ENCODE peak calls at places on chromosome 18, in five cellular contexts. R is GM23338, M is DND-41, O is endothelial cell of umbilical vein, U is neural progenitor cell. S is an unnamed sample. For H3K4me1, the result is how much of the 10 kb centered on the place peaks cover.

GRCh38 chr18:62044490-62045000 is 142.3 kb downstream of the PIGN start:
- DNase-seq in O (no peak), U (no peak), M (no peak), R (no peak), S (no peak)

GRCh38 chr18:79578396-79579260 is 101.0 kb upstream of the CTDP1 start:
- DNase-seq in U (no peak), O (no peak), M (no peak), R (no peak), S (no peak)

GRCh38 chr18:76459687-76460350 is 35.2 kb downstream of the ZNF516 start:
- DNase-seq in O (peak), M (no peak), R (no peak), U (no peak), S (peak)

GRCh38 chr18:12307871-12308385 is at the start of gene TUBB6:
- DNase-seq in M (no peak), R (peak), U (peak), O (peak), S (peak)

GRCh38 chr18:26771524-26771923 is 94.0 kb downstream of the AQP4 start:
- DNase-seq in R (peak), M (peak), U (peak), O (no peak), S (peak)

GRCh38 chr18:60984496-60984895 is 348.7 kb upstream of the CDH20 start:
- DNase-seq in R (no peak), U (no peak), O (no peak), M (no peak), S (no peak)

GRCh38 chr18:10329116-10329515 is 125.3 kb upstream of the APCDD1 start:
- DNase-seq in M (no peak), R (no peak), U (no peak), O (no peak), S (no peak)

GRCh38 chr18:36330435-36331049 is 33.0 kb downstream of the FHOD3 start:
- DNase-seq in O (no peak), R (no peak), M (no peak), U (no peak), S (no peak)

GRCh38 chr18:37661061-37661460 is 95.5 kb upstream of the CELF4 start:
- DNase-seq in O (no peak), U (no peak), R (no peak), M (no peak), S (no peak)

GRCh38 chr18:62999392-62999791 is 284.1 kb downstream of the PHLPP1 start:
- DNase-seq in O (peak), M (no peak), U (no peak), R (no peak), S (no peak)

GRCh38 chr18:46140173-46140572 is 36.0 kb downstream of the HAUS1 start:
- DNase-seq in R (no peak), O (no peak), M (no peak), U (no peak), S (no peak)

GRCh38 chr18:62048279-62048678 is 138.6 kb downstream of the PIGN start:
- DNase-seq in U (no peak), R (no peak), O (no peak), M (no peak), S (no peak)

GRCh38 chr18:77304263-77304662 is 54.6 kb downstream of the GALR1 start:
- DNase-seq in U (no peak), O (no peak), R (no peak), M (no peak), S (no peak)

GRCh38 chr18:12604445-12605007 is 53.4 kb downstream of the SPIRE1 start:
- DNase-seq in R (no peak), M (no peak), O (no peak), U (no peak), S (no peak)

GRCh38 chr18:42107287-42108045 is 152.4 kb downstream of the PIK3C3 start:
- DNase-seq in R (no peak), U (peak), M (no peak), O (no peak), S (no peak)

GRCh38 chr18:79022603-79023002 is 43.0 kb downstream of the SALL3 start:
- DNase-seq in M (no peak), O (no peak), U (no peak), R (no peak), S (no peak)

GRCh38 chr18:2845175-2845574 is 1.6 kb upstream of the EMILIN2 start:
- DNase-seq in U (no peak), O (no peak), M (no peak), R (no peak), S (no peak)

GRCh38 chr18:40407913-40408312 is 1547.1 kb upstream of the PIK3C3 start:
- DNase-seq in M (no peak), U (no peak), O (no peak), R (no peak), S (no peak)

GRCh38 chr18:681985-682384 is 24.5 kb downstream of the TYMS start:
- DNase-seq in U (no peak), R (no peak), M (peak), O (no peak), S (no peak)

GRCh38 chr18:29840101-29840500 is 1202.4 kb downstream of the DSC3 start:
- DNase-seq in R (no peak), U (no peak), O (no peak), M (no peak), S (peak)

GRCh38 chr18:45793295-45793965 is 32.0 kb upstream of the SIGLEC15 start:
- DNase-seq in U (no peak), R (peak), M (no peak), O (no peak), S (no peak)

GRCh38 chr18:25005602-25006375 is 346.2 kb downstream of the ZNF521 start:
- DNase-seq in U (no peak), O (peak), R (no peak), M (no peak), S (peak)

GRCh38 chr18:70221156-70221910 is 15.8 kb upstream of the RTTN start:
- DNase-seq in U (peak), O (no peak), R (peak), M (no peak), S (no peak)

GRCh38 chr18:80252136-80252535 is 4.8 kb upstream of the PARD6G start:
- DNase-seq in M (no peak), U (no peak), R (no peak), O (no peak), S (peak)

GRCh38 chr18:79393626-79394401 is 1.9 kb upstream of the NFATC1 start:
- DNase-seq in M (peak), R (peak), O (peak), U (peak), S (peak)

GRCh38 chr18:24402209-24402785 is 4.7 kb upstream of the OSBPL1A start:
- DNase-seq in U (no peak), R (peak), M (no peak), O (no peak), S (no peak)

GRCh38 chr18:11454021-11454420 is 155.4 kb upstream of the SLC35G4 start:
- DNase-seq in R (no peak), U (no peak), M (peak), O (no peak), S (no peak)

GRCh38 chr18:67194886-67195285 is 321.6 kb downstream of the DSEL start:
- DNase-seq in O (peak), R (peak), M (no peak), U (peak), S (no peak)

GRCh38 chr18:31931886-31932240 is 11.1 kb downstream of the TRAPPC8 start:
- DNase-seq in R (no peak), O (no peak), U (no peak), M (no peak), S (no peak)

GRCh38 chr18:36302676-36303075 is 5.2 kb downstream of the FHOD3 start:
- DNase-seq in U (no peak), R (no peak), O (no peak), M (no peak), S (no peak)

GRCh38 chr18:69998523-69998987 is 50.9 kb upstream of the CD226 start:
- DNase-seq in M (no peak), O (no peak), U (no peak), R (no peak), S (no peak)

GRCh38 chr18:65567372-65567771 is 183.4 kb upstream of the CDH7 start:
- DNase-seq in M (no peak), O (no peak), R (peak), U (peak), S (peak)

GRCh38 chr18:44789704-44790103 is 109.0 kb downstream of the SETBP1 start:
- DNase-seq in U (peak), O (peak), M (no peak), R (no peak), S (peak)

GRCh38 chr18:44788334-44788733 is 107.6 kb downstream of the SETBP1 start:
- DNase-seq in O (no peak), U (no peak), R (no peak), M (no peak), S (no peak)

GRCh38 chr18:44786257-44786656 is 105.6 kb downstream of the SETBP1 start:
- DNase-seq in M (no peak), O (no peak), U (no peak), R (no peak), S (no peak)

GRCh38 chr18:44783371-44783770 is 102.7 kb downstream of the SETBP1 start:
- DNase-seq in R (no peak), U (no peak), M (no peak), O (no peak), S (no peak)

GRCh38 chr18:44786697-44787096 is 106.0 kb downstream of the SETBP1 start:
- DNase-seq in M (no peak), O (no peak), U (no peak), R (no peak), S (no peak)
- H3K4me1 ChIP-seq in M (under half), O (under half), U (under half), R (under half), S (under half)

DNA sequence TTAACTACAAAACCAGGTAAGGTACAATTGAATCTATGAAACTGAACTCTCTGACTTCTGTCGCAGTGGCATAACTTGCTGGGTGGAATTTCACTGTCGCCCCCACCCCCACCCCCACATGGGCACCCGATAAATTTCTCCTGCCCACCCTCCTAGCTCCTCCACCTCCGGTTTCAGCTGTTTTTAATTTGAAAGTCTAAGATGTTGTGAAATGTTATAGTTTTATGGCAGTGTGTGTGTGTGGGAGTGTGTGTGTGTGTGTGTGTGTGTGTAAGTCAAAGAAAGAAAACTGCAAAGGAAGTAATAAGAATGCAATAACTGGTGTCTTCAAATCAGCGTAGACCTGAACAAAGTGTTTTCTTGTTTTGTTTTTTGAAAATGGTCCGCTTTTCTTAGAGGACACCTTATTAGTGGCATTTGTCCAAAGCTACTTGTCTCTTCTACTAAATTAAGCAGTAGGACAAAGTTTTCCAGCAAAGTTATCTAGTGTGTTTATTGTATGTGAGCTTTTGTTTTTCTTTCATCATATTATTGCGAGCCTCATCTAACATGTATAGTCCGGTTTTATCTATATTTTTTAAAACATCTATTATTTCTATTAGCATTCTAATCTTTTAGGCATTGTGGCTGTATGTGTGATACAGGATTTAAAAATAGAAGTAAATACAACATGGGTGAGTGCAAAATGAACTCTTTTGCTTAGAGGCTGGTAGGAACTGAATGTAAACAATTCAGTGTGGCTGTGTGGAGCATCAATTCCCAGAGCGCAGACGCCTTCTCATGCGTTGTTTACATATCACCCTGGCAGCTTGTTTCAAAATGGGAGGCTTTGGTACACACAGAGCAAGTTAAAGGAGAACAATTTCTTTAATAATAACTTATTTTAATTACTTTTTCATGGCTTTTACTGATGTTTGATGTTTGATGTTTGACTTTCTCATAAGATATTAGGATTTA is 610 bp downstream of the DTNA start:
- DNase-seq in R (no peak), O (no peak), U (no peak), M (no peak), S (peak)
- H3K27ac ChIP-seq in R (no peak), O (no peak), U (no peak), M (no peak), S (peak)

GRCh38 chr18:54905629-54906028 is 53.6 kb downstream of the CCDC68 start:
- DNase-seq in R (no peak), M (no peak), O (no peak), U (no peak), S (no peak)

GRCh38 chr18:54904521-54904920 is 54.7 kb downstream of the CCDC68 start:
- DNase-seq in O (no peak), R (no peak), M (no peak), U (no peak), S (no peak)

GRCh38 chr18:54899500-54899899 is 59.8 kb downstream of the CCDC68 start:
- DNase-seq in M (no peak), O (no peak), U (no peak), R (no peak), S (no peak)

DNA sequence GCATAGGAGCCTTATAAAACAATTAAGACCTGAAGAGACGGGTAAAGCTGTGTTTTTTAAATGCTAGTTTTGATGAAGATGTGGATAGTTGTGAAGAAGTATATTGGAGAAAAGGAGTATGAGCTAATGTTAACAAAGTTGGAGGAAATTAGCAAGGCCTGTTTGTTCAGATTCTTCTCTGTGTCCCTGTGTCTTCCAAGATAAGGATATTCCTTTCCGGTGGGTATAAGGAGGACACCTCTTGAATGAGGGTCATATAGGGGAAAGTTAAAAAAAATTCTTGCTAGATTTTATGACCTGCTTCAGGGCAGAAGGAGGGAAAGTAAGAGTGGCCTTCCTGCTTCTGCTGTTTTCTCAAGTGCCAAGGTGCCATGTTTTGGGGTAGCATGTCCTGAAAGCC is 59.0 kb downstream of the CCDC68 start:
- DNase-seq in R (no peak), M (no peak), O (no peak), U (no peak), S (no peak)
- TF ChIP-seq EZH2 in R (no peak), M (no peak), O (no peak), U (no peak), S (no peak)

DNA sequence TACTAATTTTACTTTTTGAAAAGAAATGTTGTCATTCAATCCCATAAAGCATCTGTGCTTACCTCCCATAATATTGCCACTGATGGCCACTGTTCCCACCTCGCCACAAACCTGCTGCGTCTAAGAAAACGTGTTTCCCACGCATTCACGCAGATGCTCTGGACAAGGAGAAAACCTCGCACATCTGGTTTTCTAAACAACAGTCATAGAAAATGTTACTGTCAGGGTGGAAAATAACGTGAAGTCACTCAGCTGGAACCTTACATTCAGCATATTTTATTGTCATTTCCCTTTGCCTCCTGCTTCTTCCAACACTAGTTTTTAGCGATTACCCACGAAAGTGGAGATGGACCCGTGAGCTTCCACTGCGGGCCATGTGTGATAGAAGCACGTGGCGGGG is 94.2 kb downstream of the MTCL1 start:
- DNase-seq in R (no peak), M (no peak), U (no peak), O (no peak), S (no peak)
- H3K4me1 ChIP-seq in R (under half), M (under half), U (under half), O (half or more), S (under half)

GRCh38 chr18:22674300-22674699 is 256.6 kb upstream of the CTAGE1 start:
- DNase-seq in U (no peak), R (no peak), O (peak), M (no peak), S (peak)

GRCh38 chr18:22673182-22673862 is 255.6 kb upstream of the CTAGE1 start:
- DNase-seq in O (no peak), U (no peak), R (no peak), M (no peak), S (no peak)

GRCh38 chr18:22678486-22678885 is 254.6 kb upstream of the RBBP8 start:
- DNase-seq in U (no peak), R (no peak), M (no peak), O (no peak), S (no peak)

GRCh38 chr18:22675006-22675405 is 257.3 kb upstream of the CTAGE1 start:
- DNase-seq in O (no peak), U (no peak), M (no peak), R (no peak), S (no peak)

DNA sequence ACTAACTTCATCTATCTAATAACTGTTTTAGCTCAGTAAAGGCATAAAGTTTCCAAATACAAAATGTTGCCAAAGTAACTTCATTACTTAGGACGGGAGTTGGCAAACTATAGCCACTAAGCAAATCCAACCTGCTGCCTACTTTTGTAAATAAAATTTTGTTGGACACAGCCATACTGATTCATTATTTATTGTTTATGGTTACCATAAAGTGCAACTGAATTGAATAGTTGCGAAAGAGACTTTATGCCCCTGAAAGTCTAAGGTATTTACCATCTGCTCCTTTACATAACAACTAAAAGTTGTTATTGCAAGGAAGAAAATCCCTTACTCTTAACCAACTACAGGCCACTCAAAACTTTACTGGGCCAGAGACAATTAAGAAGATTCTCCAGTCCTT is 256.7 kb upstream of the RBBP8 start:
- DNase-seq in M (no peak), O (no peak), R (no peak), U (no peak), S (no peak)
- H3K27ac ChIP-seq in M (no peak), O (no peak), R (no peak), U (no peak), S (peak)

DNA sequence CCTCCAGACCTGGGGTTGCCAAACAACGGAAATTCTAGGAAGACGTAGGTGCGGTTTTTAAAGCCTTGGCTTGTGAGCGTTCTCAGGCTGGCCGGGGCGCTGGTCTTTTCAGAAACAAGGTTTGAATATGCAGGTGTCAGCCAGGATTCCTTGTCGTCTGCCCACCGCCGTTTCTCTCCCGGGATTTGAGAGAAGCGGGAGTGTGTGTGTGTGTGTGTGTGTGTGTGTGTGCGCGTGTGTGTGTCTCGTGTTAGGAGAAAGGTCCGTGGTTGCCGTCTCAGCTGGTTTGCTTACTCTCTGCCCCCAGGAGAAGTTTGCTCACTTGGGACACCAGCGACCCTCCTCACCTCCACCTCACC is 1.0 kb upstream of the ONECUT2 start:
- DNase-seq in O (no peak), M (no peak), R (peak), U (peak), S (no peak)
- TF ChIP-seq EZH2 in O (peak), M (no peak), R (peak), U (peak), S (peak)

DNA sequence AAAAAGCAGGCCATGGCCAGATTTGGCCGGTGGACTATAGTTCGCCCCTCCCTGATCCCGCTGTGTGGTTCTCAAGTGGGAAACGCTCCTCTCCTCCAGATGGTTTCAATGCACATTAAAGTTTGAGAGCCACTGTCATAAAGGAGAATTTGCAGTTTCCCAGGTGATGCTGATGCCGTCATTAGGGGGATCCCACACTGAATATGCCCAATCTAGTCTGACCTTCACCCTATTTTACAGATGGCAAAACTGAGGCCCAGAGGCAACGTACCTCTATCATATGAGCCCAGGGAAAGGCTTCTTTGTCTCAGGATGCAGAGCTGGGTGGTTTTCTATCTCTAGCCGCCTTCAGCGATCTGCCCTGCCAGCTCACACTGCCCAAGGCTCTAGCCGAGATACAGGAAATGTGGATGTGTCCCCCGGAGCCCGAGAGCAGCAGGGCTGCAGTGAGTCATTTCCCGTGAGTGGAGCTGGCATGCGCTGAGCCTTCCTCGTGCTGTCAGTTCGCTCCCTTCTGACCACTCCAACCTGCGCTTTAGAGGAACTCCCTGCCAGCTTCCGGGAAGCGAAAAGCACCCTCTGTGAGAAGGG is 116.2 kb downstream of the SMAD7 start:
- DNase-seq in U (no peak), M (no peak), O (peak), R (no peak), S (no peak)
- H3K4me1 ChIP-seq in U (under half), M (under half), O (under half), R (under half), S (half or more)

GRCh38 chr18:74248189-74248975 is 43.4 kb downstream of the CYB5A start:
- DNase-seq in M (no peak), O (no peak), U (no peak), R (no peak), S (no peak)
- H3K27ac ChIP-seq in M (no peak), O (no peak), U (no peak), R (no peak), S (peak)